ENCODE peak calls at places on chromosome 22, in four cellular contexts. One of them, this sample, is unnamed.

GRCh38 chr22:30224161-30224857 is 22.2 kb downstream of the LIF start:
- DNase-seq in CD8-positive, alpha-beta memory T cell: no peak
- DNase-seq in body of pancreas: no peak
- DNase-seq in hepatocyte: peak; percentile 49
- DNase-seq in this sample: no peak

GRCh38 chr22:36359172-36359973 is 28.4 kb downstream of the MYH9 start:
- DNase-seq in CD8-positive, alpha-beta memory T cell: no peak
- DNase-seq in body of pancreas: peak; percentile 15
- DNase-seq in hepatocyte: no peak
- DNase-seq in this sample: no peak

GRCh38 chr22:43289551-43289963 is 53.6 kb downstream of the SCUBE1 start:
- DNase-seq in CD8-positive, alpha-beta memory T cell: no peak
- DNase-seq in body of pancreas: no peak
- DNase-seq in hepatocyte: no peak
- DNase-seq in this sample: no peak

GRCh38 chr22:41822289-41823057 is 10.4 kb upstream of the SREBF2 start:
- DNase-seq in CD8-positive, alpha-beta memory T cell: no peak
- DNase-seq in body of pancreas: no peak
- DNase-seq in hepatocyte: peak; percentile 71
- DNase-seq in this sample: peak; percentile 71

GRCh38 chr22:20977516-20978170 is 4.5 kb upstream of the LZTR1 start:
- DNase-seq in CD8-positive, alpha-beta memory T cell: no peak
- DNase-seq in body of pancreas: no peak
- DNase-seq in hepatocyte: no peak
- DNase-seq in this sample: no peak

GRCh38 chr22:37303821-37304274 is 21.5 kb downstream of the CYTH4 start:
- DNase-seq in CD8-positive, alpha-beta memory T cell: no peak
- DNase-seq in body of pancreas: no peak
- DNase-seq in hepatocyte: peak; percentile 73
- DNase-seq in this sample: no peak

GRCh38 chr22:19376971-19377370 is 54.6 kb downstream of the HIRA start:
- DNase-seq in CD8-positive, alpha-beta memory T cell: no peak
- DNase-seq in body of pancreas: no peak
- DNase-seq in hepatocyte: no peak
- DNase-seq in this sample: no peak

GRCh38 chr22:45548441-45548840 is 45.8 kb downstream of the FBLN1 start:
- DNase-seq in CD8-positive, alpha-beta memory T cell: no peak
- DNase-seq in body of pancreas: no peak
- DNase-seq in hepatocyte: peak; percentile 3
- DNase-seq in this sample: no peak

GRCh38 chr22:40552070-40552469 is 84.4 kb downstream of the MRTFA start:
- DNase-seq in CD8-positive, alpha-beta memory T cell: no peak
- DNase-seq in body of pancreas: no peak
- DNase-seq in hepatocyte: no peak
- DNase-seq in this sample: no peak

GRCh38 chr22:45511847-45512261 is 9.2 kb downstream of the FBLN1 start:
- DNase-seq in CD8-positive, alpha-beta memory T cell: no peak
- DNase-seq in body of pancreas: peak; percentile 23
- DNase-seq in hepatocyte: peak; percentile 57
- DNase-seq in this sample: peak; percentile 39

GRCh38 chr22:45090364-45090960 is 73.3 kb upstream of the NUP50 start:
- DNase-seq in CD8-positive, alpha-beta memory T cell: no peak
- DNase-seq in body of pancreas: no peak
- DNase-seq in hepatocyte: peak; percentile 77
- DNase-seq in this sample: peak; percentile 69

GRCh38 chr22:29187831-29188230 is 17.9 kb upstream of the EMID1 start:
- DNase-seq in CD8-positive, alpha-beta memory T cell: no peak
- DNase-seq in body of pancreas: no peak
- DNase-seq in hepatocyte: no peak
- DNase-seq in this sample: no peak

GRCh38 chr22:43884600-43885318 is 7.1 kb downstream of the PNPLA5 start:
- DNase-seq in CD8-positive, alpha-beta memory T cell: peak; percentile 18
- DNase-seq in body of pancreas: peak; percentile 58
- DNase-seq in hepatocyte: peak; percentile 72
- DNase-seq in this sample: peak; percentile 95

GRCh38 chr22:43427296-43428004 is 15.6 kb downstream of the MPPED1 start:
- DNase-seq in CD8-positive, alpha-beta memory T cell: no peak
- DNase-seq in body of pancreas: no peak
- DNase-seq in hepatocyte: no peak
- DNase-seq in this sample: peak; percentile 76

GRCh38 chr22:45484742-45485141 is 17.9 kb upstream of the FBLN1 start:
- DNase-seq in CD8-positive, alpha-beta memory T cell: no peak
- DNase-seq in body of pancreas: no peak
- DNase-seq in hepatocyte: no peak
- DNase-seq in this sample: no peak

GRCh38 chr22:41181349-41182241 is 23.5 kb upstream of the L3MBTL2 start:
- DNase-seq in CD8-positive, alpha-beta memory T cell: no peak
- DNase-seq in body of pancreas: no peak
- DNase-seq in hepatocyte: no peak
- DNase-seq in this sample: no peak

GRCh38 chr22:28967163-28967562 is 83.8 kb downstream of the ZNRF3 start:
- DNase-seq in CD8-positive, alpha-beta memory T cell: no peak
- DNase-seq in body of pancreas: no peak
- DNase-seq in hepatocyte: no peak
- DNase-seq in this sample: no peak

GRCh38 chr22:22201925-22202343 is 42.7 kb upstream of the VPREB1 start:
- DNase-seq in CD8-positive, alpha-beta memory T cell: no peak
- DNase-seq in body of pancreas: no peak
- DNase-seq in hepatocyte: no peak
- DNase-seq in this sample: no peak

GRCh38 chr22:22200569-22201184 is 43.9 kb upstream of the VPREB1 start:
- DNase-seq in CD8-positive, alpha-beta memory T cell: no peak
- DNase-seq in body of pancreas: no peak
- DNase-seq in hepatocyte: no peak
- DNase-seq in this sample: no peak

GRCh38 chr22:22199634-22200033 is 45.0 kb upstream of the VPREB1 start:
- DNase-seq in CD8-positive, alpha-beta memory T cell: no peak
- DNase-seq in body of pancreas: no peak
- DNase-seq in hepatocyte: no peak
- DNase-seq in this sample: no peak

GRCh38 chr22:22201185-22201924 is 43.2 kb upstream of the VPREB1 start:
- DNase-seq in CD8-positive, alpha-beta memory T cell: peak; percentile 58
- DNase-seq in body of pancreas: no peak
- DNase-seq in hepatocyte: no peak
- DNase-seq in this sample: peak; percentile 87

DNA sequence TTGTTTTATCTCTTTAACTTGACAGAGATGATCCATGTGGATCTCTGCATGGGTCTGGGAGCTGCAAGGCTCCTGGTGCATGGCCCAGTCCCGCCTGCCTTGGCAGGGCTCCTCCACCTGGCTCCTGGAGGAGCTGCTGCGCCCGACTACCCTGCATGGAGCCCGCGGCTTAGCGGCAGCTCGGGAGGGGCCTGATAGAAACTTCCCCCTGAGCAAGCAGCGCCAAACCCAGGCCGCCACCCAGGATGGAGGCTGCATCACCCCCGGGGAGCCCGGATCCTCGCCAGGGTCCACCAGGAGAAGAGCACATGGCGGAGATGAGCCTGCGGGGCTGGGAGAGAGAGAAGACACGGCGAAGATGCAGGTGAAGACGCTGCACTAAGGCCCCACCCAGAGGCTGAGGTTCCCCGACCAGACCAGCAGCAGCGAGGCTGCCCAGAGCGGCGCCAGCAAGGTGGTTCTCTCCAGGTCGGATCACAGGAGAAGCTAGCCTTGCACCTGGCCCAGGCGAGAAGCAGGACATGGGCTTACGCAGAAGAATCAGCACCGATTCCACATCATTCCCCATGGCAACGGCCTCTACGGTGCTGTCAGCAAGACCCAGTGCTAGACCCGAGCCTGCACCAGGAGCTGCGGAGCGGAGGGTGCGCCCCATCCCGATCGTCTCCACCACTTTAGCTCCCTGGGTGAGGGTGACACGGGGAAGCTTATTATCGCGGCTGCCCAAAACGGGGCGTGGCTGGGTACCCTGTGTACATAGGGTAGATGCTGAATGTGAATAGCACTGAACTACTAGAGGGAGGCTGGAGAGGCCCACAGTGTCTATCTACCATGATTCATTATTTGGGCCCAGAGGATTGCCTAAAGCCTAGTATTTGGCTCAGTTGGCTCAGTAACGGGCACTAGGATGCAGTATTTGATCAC is 41.3 kb upstream of the VPREB1 start:
- DNase-seq in CD8-positive, alpha-beta memory T cell: no peak
- DNase-seq in body of pancreas: no peak
- DNase-seq in hepatocyte: no peak
- DNase-seq in this sample: peak; percentile 61
- H3K27me3 ChIP-seq in CD8-positive, alpha-beta memory T cell: no peaks in the 10 kb centered on the region
- H3K27me3 ChIP-seq in body of pancreas: no peaks in the 10 kb centered on the region
- H3K27me3 ChIP-seq in hepatocyte: peaks cover 44% of the 10 kb centered on the region
- H3K27me3 ChIP-seq in this sample: peaks cover 97% of the 10 kb centered on the region

DNA sequence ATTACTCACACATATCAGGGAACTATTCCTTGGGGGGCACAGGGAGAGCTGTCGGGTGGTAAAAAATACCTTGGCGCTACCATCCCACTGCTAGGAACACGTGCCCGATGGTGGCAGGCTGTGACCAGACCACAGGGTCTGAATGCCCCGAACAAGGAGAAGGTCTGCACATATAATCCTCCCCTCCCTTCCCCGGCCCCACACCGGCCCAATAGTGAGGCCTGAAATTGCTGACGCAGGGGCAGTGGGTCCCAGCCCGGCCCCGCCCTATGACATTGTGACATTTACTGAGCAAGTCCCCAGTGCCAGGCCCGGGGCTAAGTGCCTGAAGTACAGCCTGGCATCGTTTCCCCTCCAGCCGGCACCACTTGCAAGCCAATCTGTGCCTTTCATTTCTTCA is 19.5 kb downstream of the MN1 start:
- DNase-seq in CD8-positive, alpha-beta memory T cell: no peak
- DNase-seq in body of pancreas: no peak
- DNase-seq in hepatocyte: no peak
- DNase-seq in this sample: no peak
- H3K4me3 ChIP-seq in CD8-positive, alpha-beta memory T cell: no peak overlapping the region
- H3K4me3 ChIP-seq in body of pancreas: no peak overlapping the region
- H3K4me3 ChIP-seq in hepatocyte: no peak overlapping the region
- H3K4me3 ChIP-seq in this sample: no peak overlapping the region

DNA sequence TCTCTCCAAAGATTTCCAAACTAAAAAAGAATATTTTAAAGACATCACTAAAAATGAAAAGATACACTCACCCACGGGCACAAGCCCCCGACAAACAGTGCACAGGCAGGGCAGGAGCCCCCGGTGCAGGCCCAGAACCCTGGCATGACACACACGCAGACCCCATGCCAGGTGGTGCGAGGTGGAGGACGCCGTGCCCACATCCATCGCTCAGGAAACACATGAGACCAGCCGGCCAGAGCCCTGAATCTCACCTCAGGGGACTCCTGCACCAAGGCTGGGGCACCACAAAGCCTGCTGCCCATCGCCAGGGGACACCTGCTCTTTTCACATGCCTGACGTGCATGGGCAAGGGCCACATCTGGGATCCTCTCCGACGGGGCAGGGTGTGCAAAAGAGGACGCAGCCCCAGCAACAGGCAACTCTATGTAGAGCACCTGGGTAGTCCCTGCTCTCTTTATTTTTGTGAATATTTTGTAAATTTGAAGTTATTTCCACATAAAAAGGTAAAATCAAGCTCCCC is 13.4 kb downstream of the BRD1 start:
- DNase-seq in CD8-positive, alpha-beta memory T cell: no peak
- DNase-seq in body of pancreas: peak; percentile 33
- DNase-seq in hepatocyte: no peak
- DNase-seq in this sample: no peak
- H3K36me3 ChIP-seq in CD8-positive, alpha-beta memory T cell: peaks cover 21% of the 10 kb centered on the region
- H3K36me3 ChIP-seq in body of pancreas: no peaks in the 10 kb centered on the region
- H3K36me3 ChIP-seq in hepatocyte: no peaks in the 10 kb centered on the region
- H3K36me3 ChIP-seq in this sample: peaks cover 8% of the 10 kb centered on the region

GRCh38 chr22:48794906-48795305 is 1032.8 kb downstream of the BRD1 start:
- DNase-seq in CD8-positive, alpha-beta memory T cell: no peak
- DNase-seq in body of pancreas: no peak
- DNase-seq in hepatocyte: no peak
- DNase-seq in this sample: no peak

GRCh38 chr22:48797731-48798130 is 1029.9 kb downstream of the BRD1 start:
- DNase-seq in CD8-positive, alpha-beta memory T cell: no peak
- DNase-seq in body of pancreas: no peak
- DNase-seq in hepatocyte: no peak
- DNase-seq in this sample: no peak

GRCh38 chr22:48795664-48796063 is 1032.0 kb downstream of the BRD1 start:
- DNase-seq in CD8-positive, alpha-beta memory T cell: no peak
- DNase-seq in body of pancreas: no peak
- DNase-seq in hepatocyte: no peak
- DNase-seq in this sample: no peak

GRCh38 chr22:48798281-48799226 is 1029.1 kb downstream of the BRD1 start:
- DNase-seq in CD8-positive, alpha-beta memory T cell: no peak
- DNase-seq in body of pancreas: no peak
- DNase-seq in hepatocyte: no peak
- DNase-seq in this sample: no peak

GRCh38 chr22:48796295-48797015 is 1031.2 kb downstream of the BRD1 start:
- DNase-seq in CD8-positive, alpha-beta memory T cell: no peak
- DNase-seq in body of pancreas: no peak
- DNase-seq in hepatocyte: no peak
- DNase-seq in this sample: peak; percentile 85
- H3K27me3 ChIP-seq in CD8-positive, alpha-beta memory T cell: no peaks in the 10 kb centered on the region
- H3K27me3 ChIP-seq in body of pancreas: no peaks in the 10 kb centered on the region
- H3K27me3 ChIP-seq in hepatocyte: no peaks in the 10 kb centered on the region
- H3K27me3 ChIP-seq in this sample: no peaks in the 10 kb centered on the region

GRCh38 chr22:49824936-49825335 is 2.7 kb downstream of the BRD1 start:
- DNase-seq in CD8-positive, alpha-beta memory T cell: no peak
- DNase-seq in body of pancreas: no peak
- DNase-seq in hepatocyte: no peak
- DNase-seq in this sample: no peak
- H3K4me3 ChIP-seq in CD8-positive, alpha-beta memory T cell: no peak overlapping the region
- H3K4me3 ChIP-seq in body of pancreas: no peak overlapping the region
- H3K4me3 ChIP-seq in hepatocyte: no peak overlapping the region
- H3K4me3 ChIP-seq in this sample: no peak overlapping the region

DNA sequence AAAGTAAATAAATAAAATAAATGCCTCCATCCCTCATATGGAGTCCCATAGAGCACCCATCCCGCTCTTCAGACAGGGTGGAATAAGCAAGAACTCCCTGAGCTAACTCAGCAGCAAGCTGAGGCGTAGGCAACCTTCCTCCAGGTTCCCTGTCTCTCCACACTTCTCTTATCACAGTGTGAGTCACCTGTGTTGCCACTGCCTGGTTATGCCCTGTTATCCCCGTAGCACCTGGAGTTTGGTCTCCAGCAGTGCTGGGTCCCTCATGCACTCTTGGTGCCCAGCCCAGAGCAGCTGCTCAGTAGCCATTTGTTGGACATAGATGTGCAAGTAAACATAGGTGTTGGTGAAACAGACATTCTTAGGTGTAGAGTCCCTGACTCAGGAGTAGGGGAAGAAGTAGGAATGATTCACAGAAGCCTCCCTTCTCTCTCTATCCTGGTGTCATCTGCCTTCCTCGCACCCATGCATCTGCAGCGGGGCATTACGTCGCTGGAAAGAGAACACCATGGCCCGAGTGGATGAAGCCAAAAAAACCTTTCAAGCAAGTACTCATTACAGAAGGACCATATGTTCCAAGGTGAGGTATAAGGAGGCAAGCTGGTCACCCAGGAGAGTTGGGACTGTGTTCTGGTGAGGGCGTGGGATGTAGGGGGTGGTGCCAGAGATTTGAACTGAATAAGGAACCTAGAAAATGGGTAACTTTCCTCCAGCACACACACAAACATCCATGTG is 56.0 kb downstream of the PISD start:
- DNase-seq in CD8-positive, alpha-beta memory T cell: no peak
- DNase-seq in body of pancreas: no peak
- DNase-seq in hepatocyte: peak; percentile 56
- DNase-seq in this sample: no peak
- H3K36me3 ChIP-seq in CD8-positive, alpha-beta memory T cell: peaks cover 48% of the 10 kb centered on the region
- H3K36me3 ChIP-seq in body of pancreas: no peaks in the 10 kb centered on the region
- H3K36me3 ChIP-seq in hepatocyte: no peaks in the 10 kb centered on the region
- H3K36me3 ChIP-seq in this sample: peaks cover 1% of the 10 kb centered on the region

This sample was measured in H7.